ENCODE peak calls at places on chromosomes 3 and 15, in nine cellular contexts. V, S, O, D, I, Z, A, P and G are unnamed samples. For H3K36me3 and H3K27me3, the result is how much of the 10 kb centered on the place peaks cover.

GRCh38 chr3:134852893-134853351 is 57.9 kb downstream of the EPHB1 start:
- DNase-seq in S (no peak), I (no peak), D (no peak), O (no peak), P (no peak), A (no peak), V (no peak), Z (no peak), G (no peak)

GRCh38 chr3:155604967-155605366 is 139.9 kb downstream of the PLCH1 start:
- DNase-seq in V (no peak), A (no peak), S (no peak), D (no peak), O (no peak), Z (peak), P (peak), I (no peak), G (no peak)

GRCh38 chr3:155854147-155854940 is at the start of gene SLC33A1:
- DNase-seq in I (peak), V (peak), D (peak), A (peak), O (peak), Z (peak), P (peak), S (peak), G (peak)

GRCh38 chr3:132550579-132551305 is 46.3 kb upstream of the ACKR4 start:
- DNase-seq in O (no peak), Z (no peak), P (no peak), S (no peak), V (no peak), A (no peak), D (peak), I (no peak), G (peak)

GRCh38 chr15:80093854-80094418 is 34.5 kb downstream of the ZFAND6 start:
- DNase-seq in P (peak), Z (no peak), S (peak), I (no peak), V (no peak), A (no peak), D (no peak), O (peak), G (peak)

GRCh38 chr3:76912966-76913365 is 126.9 kb upstream of the ROBO2 start:
- DNase-seq in S (no peak), A (no peak), P (no peak), D (peak), O (no peak), Z (no peak), V (no peak), I (no peak), G (no peak)

GRCh38 chr3:180804871-180805430 is 107.5 kb upstream of the FXR1 start:
- DNase-seq in P (peak), A (peak), I (peak), O (peak), V (peak), Z (peak), D (peak), S (peak), G (peak)

GRCh38 chr15:53758412-53758811 is 1.1 kb downstream of the WDR72 start:
- DNase-seq in P (no peak), S (peak), A (no peak), V (no peak), O (no peak), D (no peak), Z (no peak), I (no peak), G (no peak)

GRCh38 chr15:46304320-46304719 is 669.5 kb downstream of the SQOR start:
- DNase-seq in D (no peak), S (peak), P (peak), V (no peak), Z (no peak), I (peak), O (peak), A (peak), G (no peak)

GRCh38 chr15:96276438-96277210 is 53.9 kb upstream of the NR2F2 start:
- DNase-seq in P (no peak), I (no peak), A (no peak), Z (no peak), V (no peak), S (no peak), D (peak), O (peak), G (peak)

GRCh38 chr3:62186967-62187366 is 186.4 kb downstream of the FEZF2 start:
- DNase-seq in S (peak), V (peak), I (peak), P (peak), O (peak), Z (no peak), A (no peak), D (peak), G (no peak)

GRCh38 chr3:35739181-35739809 is 100.0 kb downstream of the ARPP21 start:
- DNase-seq in A (no peak), Z (no peak), P (peak), D (no peak), S (peak), V (no peak), O (no peak), I (no peak), G (no peak)

GRCh38 chr15:66004618-66005262 is 135.4 kb downstream of the RAB11A start:
- DNase-seq in S (peak), A (no peak), V (no peak), P (peak), I (peak), Z (peak), D (peak), O (peak), G (peak)

GRCh38 chr3:179068779-179069530 is 2.7 kb downstream of the ZMAT3 start:
- DNase-seq in S (peak), P (peak), D (peak), V (no peak), Z (no peak), A (no peak), O (peak), I (no peak), G (no peak)

GRCh38 chr15:31237042-31237324 is 89.7 kb upstream of the KLF13 start:
- DNase-seq in P (no peak), S (no peak), V (no peak), A (no peak), Z (no peak), O (no peak), I (no peak), D (no peak), G (no peak)

GRCh38 chr15:31236184-31237041 is 90.2 kb upstream of the KLF13 start:
- DNase-seq in V (no peak), A (no peak), S (peak), P (no peak), I (peak), D (peak), Z (no peak), O (peak), G (peak)

GRCh38 chr15:31238369-31238768 is 88.3 kb upstream of the KLF13 start:
- DNase-seq in P (no peak), O (no peak), Z (no peak), I (no peak), A (no peak), V (no peak), S (no peak), D (no peak), G (no peak)

GRCh38 chr15:31235298-31236183 is 91.1 kb upstream of the KLF13 start:
- DNase-seq in A (no peak), O (no peak), I (no peak), V (no peak), P (no peak), S (no peak), Z (no peak), D (no peak), G (peak)

DNA sequence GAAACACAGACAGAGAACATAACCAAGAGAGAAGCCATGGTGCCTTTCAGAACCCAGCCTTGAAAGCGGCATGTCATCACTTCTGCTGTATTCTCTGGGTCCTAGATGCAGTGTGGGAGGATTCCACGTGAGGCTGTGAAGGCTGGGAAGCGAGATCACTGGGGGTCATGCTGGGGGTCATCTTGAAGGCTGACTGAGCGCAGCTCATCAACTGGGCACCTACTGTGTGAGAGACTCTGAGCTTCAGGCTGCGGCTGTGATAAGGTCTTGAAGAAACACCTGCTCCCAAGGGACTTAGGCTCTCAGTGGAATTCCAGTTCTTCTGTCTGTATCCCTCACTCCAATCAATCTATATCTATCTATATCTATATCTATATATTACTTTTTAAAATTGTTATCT is 91.8 kb upstream of the KLF13 start:
- DNase-seq in I (no peak), A (no peak), Z (no peak), P (no peak), V (no peak), S (no peak), O (no peak), D (no peak), G (no peak)
- H3K4me2 ChIP-seq in I (no peak), A (no peak), Z (no peak), P (no peak), V (no peak), S (no peak), O (no peak), D (no peak), G (no peak)

GRCh38 chr3:133588035-133588434 is 14.5 kb downstream of the CDV3 start:
- DNase-seq in Z (no peak), I (no peak), O (no peak), V (no peak), S (no peak), A (no peak), D (no peak), P (no peak), G (no peak)

GRCh38 chr3:133591271-133591742 is 17.8 kb downstream of the CDV3 start:
- DNase-seq in O (peak), P (no peak), D (peak), V (no peak), A (no peak), S (peak), Z (no peak), I (no peak), G (peak)

GRCh38 chr3:133589503-133589902 is 16.0 kb downstream of the CDV3 start:
- DNase-seq in D (no peak), O (peak), P (no peak), I (no peak), V (no peak), Z (no peak), S (no peak), A (no peak), G (no peak)

GRCh38 chr3:133592843-133593242 is 19.4 kb downstream of the CDV3 start:
- DNase-seq in S (no peak), V (no peak), P (no peak), I (no peak), D (no peak), Z (no peak), O (no peak), A (no peak), G (no peak)

DNA sequence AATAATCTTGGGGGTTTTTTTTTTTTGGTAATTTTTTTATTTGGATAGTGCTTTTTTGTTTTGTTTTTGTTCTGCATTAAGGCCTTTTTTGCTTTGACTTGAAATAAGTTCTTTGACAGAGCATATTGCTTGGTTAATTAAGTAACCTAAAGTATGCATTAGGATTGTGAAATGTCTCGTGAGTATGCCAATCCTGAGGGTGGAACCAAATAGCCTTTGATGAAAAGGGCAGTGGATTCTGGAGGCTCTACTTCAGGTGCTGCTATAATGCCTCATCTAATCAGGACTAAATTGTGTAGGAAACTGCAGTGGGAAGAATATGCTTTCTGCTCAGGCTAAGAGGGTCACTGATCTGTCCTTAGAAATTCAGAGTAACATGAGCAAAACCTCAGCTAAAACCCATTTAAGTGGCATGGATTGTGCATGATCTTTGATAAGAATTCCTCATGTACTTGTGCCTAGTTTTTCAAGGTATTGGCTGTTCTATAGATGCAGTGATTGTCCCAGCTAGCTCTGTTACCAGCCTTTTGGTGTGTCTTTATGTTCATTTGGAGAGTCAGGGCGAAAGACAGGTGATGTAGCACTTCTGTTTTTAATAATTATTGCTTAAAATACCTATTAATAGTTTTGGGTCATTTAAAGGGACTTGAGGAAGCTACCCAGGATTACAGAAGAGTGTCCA is 15.4 kb downstream of the CDV3 start:
- DNase-seq in O (no peak), V (no peak), A (no peak), I (no peak), Z (no peak), P (no peak), D (no peak), S (no peak), G (no peak)
- H3K36me3 ChIP-seq in O (under half), V (under half), A (under half), I (under half), Z (under half), P (under half), D (under half), S (under half), G (half or more)

GRCh38 chr3:4717363-4717740 is 224.2 kb downstream of the ITPR1 start:
- DNase-seq in A (no peak), V (no peak), Z (no peak), D (no peak), P (no peak), I (no peak), S (no peak), O (no peak), G (no peak)

GRCh38 chr3:4718179-4718736 is 225.1 kb downstream of the ITPR1 start:
- DNase-seq in I (no peak), Z (no peak), A (no peak), O (no peak), V (no peak), S (no peak), D (no peak), P (no peak), G (no peak)

GRCh38 chr3:4716731-4717362 is 223.7 kb downstream of the ITPR1 start:
- DNase-seq in V (no peak), S (no peak), Z (no peak), D (peak), O (peak), I (no peak), A (no peak), P (no peak), G (peak)

GRCh38 chr3:4720316-4721075 is 227.3 kb downstream of the ITPR1 start:
- DNase-seq in O (peak), Z (no peak), V (peak), P (peak), S (peak), D (peak), I (peak), A (peak), G (peak)

DNA sequence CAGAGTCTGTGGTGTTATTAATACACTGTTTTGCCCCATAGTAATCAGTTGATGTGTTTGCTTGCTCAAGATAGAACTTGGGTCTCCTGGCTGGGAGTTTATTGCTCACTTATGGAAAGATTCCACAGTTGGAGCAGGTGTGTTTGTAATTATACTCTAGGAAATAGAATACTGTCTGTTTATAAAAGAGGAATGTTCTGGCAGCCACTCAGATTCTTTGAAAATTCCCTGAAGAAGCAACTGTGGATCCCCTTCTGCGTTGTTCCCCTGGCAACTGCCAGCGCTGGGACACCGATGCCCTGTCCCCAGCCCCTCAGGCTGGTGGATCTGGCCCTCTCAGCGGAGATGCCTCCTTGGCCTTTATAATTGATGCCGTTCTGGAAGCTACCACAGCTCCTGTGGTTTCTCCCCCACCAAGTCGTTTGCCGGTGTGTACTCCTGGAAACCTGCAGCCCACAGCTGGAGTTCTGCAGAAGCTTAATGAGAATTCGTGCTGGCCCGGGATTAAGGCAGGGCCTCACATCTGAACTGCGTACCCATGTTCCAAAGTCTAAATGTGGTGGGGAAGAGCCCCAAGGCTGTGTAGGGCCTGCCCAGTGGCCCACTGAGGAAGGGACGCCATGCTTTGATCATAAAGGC is 226.0 kb downstream of the ITPR1 start:
- DNase-seq in V (no peak), Z (no peak), D (peak), O (no peak), A (no peak), P (peak), I (no peak), S (no peak), G (no peak)
- H3K27me3 ChIP-seq in V (under half), Z (under half), D (under half), O (under half), A (under half), P (under half), I (under half), S (under half), G (under half)

GRCh38 chr15:88832791-88833190 is 29.6 kb downstream of the ACAN start:
- DNase-seq in D (no peak), I (no peak), O (no peak), Z (no peak), A (no peak), V (no peak), P (no peak), S (no peak), G (no peak)
- H3K4me2 ChIP-seq in D (no peak), I (no peak), O (no peak), Z (no peak), A (no peak), V (no peak), P (no peak), S (no peak), G (no peak)

GRCh38 chr3:9649791-9650521 is 651 bp downstream of the MTMR14 start:
- DNase-seq in O (no peak), Z (no peak), S (no peak), P (peak), V (no peak), D (no peak), I (no peak), A (no peak), G (no peak)

GRCh38 chr3:9653565-9654248 is 4.4 kb downstream of the MTMR14 start:
- DNase-seq in S (no peak), P (no peak), D (no peak), I (no peak), Z (no peak), V (no peak), A (no peak), O (no peak), G (no peak)
- H3K36me3 ChIP-seq in S (under half), P (under half), D (under half), I (under half), Z (under half), V (under half), A (under half), O (under half), G (under half)

DNA sequence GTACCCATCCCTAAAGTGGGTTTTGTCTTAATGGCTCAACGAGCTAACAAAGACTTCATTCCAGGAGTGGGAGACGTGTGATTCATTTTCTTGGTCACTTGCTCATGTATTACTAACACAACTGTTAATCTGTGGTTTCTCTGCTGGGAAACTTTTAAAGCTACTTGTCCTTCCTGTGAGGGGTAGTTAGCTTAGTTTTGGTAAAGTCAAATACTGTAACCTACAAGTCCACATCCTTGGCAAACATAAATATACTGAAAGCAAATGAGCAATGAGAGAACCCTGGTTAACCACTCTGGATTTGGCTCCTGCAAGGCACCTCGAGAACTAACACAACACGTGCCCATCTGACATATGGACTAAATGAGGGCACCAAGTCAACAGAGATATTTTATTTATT is 19.9 kb downstream of the NOX5 start:
- DNase-seq in A (no peak), V (no peak), O (peak), I (no peak), S (no peak), D (peak), P (no peak), Z (no peak), G (peak)
- H3K27me3 ChIP-seq in A (under half), V (under half), O (under half), I (under half), S (under half), D (under half), P (under half), Z (under half), G (under half)